ENCODE peak calls at places on chromosome 7, in seven cellular contexts. C, E, Q, L, I, D and Y are unnamed samples.

GRCh38 chr7:39535720-39536119 is 30.5 kb upstream of the YAE1 start:
- DNase-seq in E (no peak), C (no peak), D (peak; percentile 70), I (no peak), Q (no peak), L (no peak), Y (no peak)

GRCh38 chr7:73799282-73800141 is 29.4 kb upstream of the CLDN3 start:
- DNase-seq in D (peak; percentile 46), Q (peak; percentile 24), I (no peak), E (no peak), L (no peak), C (peak; percentile 22), Y (no peak)

GRCh38 chr7:78125884-78126283 is 327.3 kb downstream of the PHTF2 start:
- DNase-seq in Q (peak; percentile 58), E (no peak), C (no peak), L (no peak), I (no peak), D (peak; percentile 44), Y (no peak)

GRCh38 chr7:28986028-28986427 is 27.9 kb upstream of the TRIL start:
- DNase-seq in I (peak; percentile 21), D (peak; percentile 78), L (no peak), Q (no peak), E (no peak), C (no peak), Y (no peak)

GRCh38 chr7:154519229-154519628 is 467.0 kb downstream of the DPP6 start:
- DNase-seq in D (no peak), I (no peak), L (no peak), Q (no peak), C (no peak), E (no peak), Y (peak; percentile 71)

GRCh38 chr7:123979876-123980275 is 53.0 kb downstream of the TMEM229A start:
- DNase-seq in E (no peak), Q (no peak), I (no peak), C (no peak), L (no peak), D (peak; percentile 50), Y (peak; percentile 16)

GRCh38 chr7:119270045-119270464 is 1002.9 kb upstream of the KCND2 start:
- DNase-seq in I (no peak), E (peak; percentile 84), D (peak; percentile 85), Q (peak; percentile 71), C (no peak), L (no peak), Y (peak; percentile 58)

GRCh38 chr7:111803015-111803758 is 240.9 kb upstream of the IMMP2L start:
- DNase-seq in E (no peak), Q (no peak), D (peak; percentile 32), I (no peak), L (no peak), C (no peak), Y (no peak)

GRCh38 chr7:131502810-131503545 is 53.5 kb downstream of the PODXL start:
- DNase-seq in D (peak; percentile 18), I (no peak), Q (no peak), E (no peak), C (no peak), L (no peak), Y (peak; percentile 87)

GRCh38 chr7:121235221-121235620 is 93.6 kb upstream of the WNT16 start:
- DNase-seq in I (no peak), D (no peak), L (no peak), C (no peak), Q (no peak), E (no peak), Y (no peak)

GRCh38 chr7:51647931-51648351 is 331.3 kb upstream of the COBL start:
- DNase-seq in E (no peak), L (no peak), Q (no peak), I (no peak), D (peak; percentile 36), C (peak; percentile 30), Y (peak; percentile 83)

GRCh38 chr7:32275216-32275979 is 205.2 kb upstream of the PDE1C start:
- DNase-seq in E (no peak), L (no peak), D (peak; percentile 4), Q (no peak), C (no peak), I (no peak), Y (no peak)

GRCh38 chr7:155348806-155349205 is 51.1 kb downstream of the INSIG1 start:
- DNase-seq in D (no peak), E (no peak), C (no peak), I (no peak), Q (no peak), L (no peak), Y (no peak)

GRCh38 chr7:159091480-159092475 is 52.9 kb downstream of the VIPR2 start:
- DNase-seq in Q (no peak), L (no peak), D (no peak), C (no peak), E (no peak), I (no peak), Y (peak; percentile 41)

GRCh38 chr7:116258734-116259133 is 48.4 kb downstream of the TES start:
- DNase-seq in E (peak; percentile 79), Q (peak; percentile 80), C (no peak), I (no peak), D (peak; percentile 73), L (no peak), Y (peak; percentile 42)

GRCh38 chr7:33129806-33130153 is 416 bp downstream of the BBS9 start:
- DNase-seq in C (no peak), D (no peak), E (no peak), Q (no peak), I (no peak), L (no peak), Y (no peak)

GRCh38 chr7:2044311-2044882 is 188.3 kb downstream of the MAD1L1 start:
- DNase-seq in C (peak; percentile 5), I (no peak), L (no peak), E (no peak), D (no peak), Q (no peak), Y (no peak)

GRCh38 chr7:101598422-101598957 is 30.6 kb downstream of the MYL10 start:
- DNase-seq in Q (no peak), I (no peak), D (peak; percentile 89), C (peak; percentile 88), L (no peak), E (no peak), Y (no peak)

GRCh38 chr7:23863209-23863798 is 153.3 kb downstream of the STK31 start:
- DNase-seq in I (no peak), Q (peak; percentile 55), C (no peak), L (no peak), E (peak; percentile 46), D (peak; percentile 60), Y (no peak)

GRCh38 chr7:45563401-45563800 is 10.8 kb upstream of the ADCY1 start:
- DNase-seq in I (peak; percentile 29), L (no peak), Q (no peak), D (no peak), E (no peak), C (no peak), Y (no peak)

GRCh38 chr7:45564886-45565455 is 9.2 kb upstream of the ADCY1 start:
- DNase-seq in I (no peak), C (no peak), D (no peak), E (no peak), Q (no peak), L (no peak), Y (no peak)

GRCh38 chr7:45563804-45564461 is 10.2 kb upstream of the ADCY1 start:
- DNase-seq in E (no peak), C (no peak), D (no peak), L (no peak), Q (no peak), I (no peak), Y (no peak)

GRCh38 chr7:45566386-45566785 is 7.8 kb upstream of the ADCY1 start:
- DNase-seq in Q (no peak), D (no peak), I (no peak), C (no peak), L (no peak), E (no peak), Y (no peak)

GRCh38 chr7:45564485-45564884 is 9.7 kb upstream of the ADCY1 start:
- DNase-seq in D (no peak), L (no peak), Q (no peak), I (no peak), C (no peak), E (no peak), Y (no peak)
- H3K4me3 ChIP-seq in D (no peak overlapping the region), L (no peak overlapping the region), Q (no peak overlapping the region), I (peak overlapping the region; percentile 11), C (no peak overlapping the region), E (no peak overlapping the region), Y (no peak overlapping the region)

DNA sequence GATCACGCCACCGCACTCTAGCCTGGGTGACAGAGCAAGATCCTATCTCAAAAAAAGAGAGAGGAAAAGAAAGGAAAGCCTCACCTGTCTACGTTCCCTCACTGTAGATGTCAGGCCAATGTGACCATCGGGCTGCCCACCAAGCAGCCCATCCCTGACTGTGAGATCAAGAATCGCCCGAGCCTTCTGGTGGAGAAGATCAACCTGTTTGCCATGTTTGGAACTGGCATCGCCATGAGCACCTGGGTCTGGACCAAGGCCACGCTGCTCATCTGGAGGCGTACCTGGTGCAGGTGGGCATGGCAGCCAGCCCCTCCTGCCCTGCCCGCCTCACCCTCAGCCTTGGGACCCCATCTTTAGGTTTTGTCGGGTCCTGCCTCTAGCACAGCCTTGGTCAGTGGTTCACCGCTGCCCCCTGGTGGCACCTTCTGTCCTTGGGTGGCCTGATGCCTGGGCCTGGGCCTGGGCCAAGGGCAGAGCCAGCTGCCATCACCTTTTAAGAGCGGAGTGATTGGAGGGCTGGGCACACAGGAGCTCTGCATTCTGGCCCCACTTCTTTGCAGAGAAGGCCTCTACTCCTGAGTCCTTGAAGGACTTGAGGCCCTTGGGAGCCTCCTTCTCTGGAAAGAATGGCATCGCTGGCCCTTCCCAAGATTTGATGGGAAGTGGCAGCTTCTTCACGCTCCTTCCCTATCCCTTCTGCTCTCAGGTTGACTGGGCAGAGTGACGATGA is 14.4 kb upstream of the AHCYL2 start:
- DNase-seq in L (no peak), I (peak; percentile 95), E (peak; percentile 81), D (peak; percentile 62), Q (peak; percentile 60), C (peak; percentile 86), Y (peak; percentile 69)
- TF ChIP-seq CTCF in L (peak; percentile 80), I (peak; percentile 83), E (peak; percentile 98), D (peak; percentile 90), Q (peak; percentile 81), C (peak; percentile 76), Y (peak; percentile 86)

DNA sequence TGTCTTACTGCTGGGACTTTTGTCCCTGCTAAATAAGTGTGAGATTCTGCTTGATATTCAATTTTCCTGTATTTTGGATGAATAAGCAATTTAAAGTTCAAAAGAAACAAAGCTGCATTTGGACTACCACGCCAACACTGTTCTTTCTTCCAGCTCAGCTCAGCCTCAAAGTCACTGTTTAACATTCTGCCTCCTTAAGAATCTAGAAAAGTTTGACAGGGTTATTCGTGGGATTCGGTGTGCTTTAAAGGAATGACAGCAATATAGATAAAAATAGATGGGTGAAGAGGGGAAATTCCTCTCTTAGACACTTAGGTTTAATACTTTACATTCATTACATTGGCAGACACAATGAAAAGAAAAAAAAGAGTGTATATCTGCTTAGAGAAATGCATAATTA is 110.2 kb upstream of the RHEB start:
- DNase-seq in L (no peak), I (no peak), C (no peak), D (no peak), Q (no peak), E (no peak), Y (no peak)
- H3K4me3 ChIP-seq in L (no peak overlapping the region), I (no peak overlapping the region), C (no peak overlapping the region), D (no peak overlapping the region), Q (no peak overlapping the region), E (no peak overlapping the region), Y (no peak overlapping the region)

DNA sequence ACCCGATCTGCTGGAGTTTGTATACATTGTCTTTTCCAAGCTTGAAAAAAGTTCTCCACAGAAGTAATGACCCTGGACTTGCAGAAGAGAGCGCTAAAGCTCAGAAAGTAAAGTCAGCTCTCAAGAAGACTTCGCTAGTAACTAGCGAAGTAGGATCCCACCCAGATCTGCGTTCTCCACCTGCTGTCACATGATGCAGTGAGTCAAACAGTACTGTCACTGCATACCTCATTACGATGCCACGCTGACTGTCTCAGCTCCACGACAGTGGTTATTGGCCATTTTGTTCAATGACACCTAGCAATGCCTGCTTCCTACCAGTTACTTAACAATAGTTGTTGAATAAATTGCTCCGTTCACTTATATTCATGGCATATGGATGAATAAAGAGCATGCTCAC is 29.7 kb upstream of the SEC61G start:
- DNase-seq in I (no peak), Q (peak; percentile 94), D (peak; percentile 93), C (peak; percentile 29), E (no peak), L (no peak), Y (peak; percentile 74)
- TF ChIP-seq CTCF in I (peak; percentile 71), Q (peak; percentile 89), D (peak; percentile 90), C (peak; percentile 22), E (no peak), L (peak; percentile 63), Y (peak; percentile 57)